ENCODE peak calls at places on chromosomes 4 and X, in five cellular contexts. One of them, this sample, is unnamed.
A peak's percentile ranks its signal among the peaks of the same experiment; 100 is the strongest.

GRCh38 chrX:22395372-22395771 is 122.7 kb downstream of the CBLL2 start:
- DNase-seq in mesenchymal stem cell: peak; percentile 56
- DNase-seq in H1: no peak
- DNase-seq in trophoblast cell: no peak
- DNase-seq in neuronal stem cell: no peak
- DNase-seq in this sample: no peak

GRCh38 chrX:46447384-46447783 is 97.8 kb downstream of the ZNF674 start:
- DNase-seq in mesenchymal stem cell: peak; percentile 32
- DNase-seq in H1: no peak
- DNase-seq in trophoblast cell: no peak
- DNase-seq in neuronal stem cell: no peak
- DNase-seq in this sample: no peak

GRCh38 chrX:133482345-133483041 is 67.2 kb upstream of the GPC4 start:
- DNase-seq in mesenchymal stem cell: peak; percentile 41
- DNase-seq in H1: no peak
- DNase-seq in trophoblast cell: no peak
- DNase-seq in neuronal stem cell: no peak
- DNase-seq in this sample: no peak

GRCh38 chr4:10082459-10083272 is 33.9 kb downstream of the WDR1 start:
- DNase-seq in mesenchymal stem cell: no peak
- DNase-seq in H1: no peak
- DNase-seq in trophoblast cell: no peak
- DNase-seq in neuronal stem cell: no peak
- DNase-seq in this sample: no peak

GRCh38 chrX:69389221-69389620 is 114.9 kb upstream of the NALF2 start:
- DNase-seq in mesenchymal stem cell: no peak
- DNase-seq in H1: no peak
- DNase-seq in trophoblast cell: no peak
- DNase-seq in neuronal stem cell: no peak
- DNase-seq in this sample: no peak

GRCh38 chrX:154509455-154509854 is 6.6 kb downstream of the FAM3A start:
- DNase-seq in mesenchymal stem cell: no peak
- DNase-seq in H1: no peak
- DNase-seq in trophoblast cell: no peak
- DNase-seq in neuronal stem cell: no peak
- DNase-seq in this sample: no peak

GRCh38 chrX:37454537-37455285 is 105.5 kb downstream of the PRRG1 start:
- DNase-seq in mesenchymal stem cell: no peak
- DNase-seq in H1: no peak
- DNase-seq in trophoblast cell: peak; percentile 6
- DNase-seq in neuronal stem cell: no peak
- DNase-seq in this sample: peak; percentile 48

GRCh38 chr4:85717366-85717765 is 242.4 kb downstream of the ARHGAP24 start:
- DNase-seq in mesenchymal stem cell: no peak
- DNase-seq in H1: no peak
- DNase-seq in trophoblast cell: no peak
- DNase-seq in neuronal stem cell: no peak
- DNase-seq in this sample: no peak

GRCh38 chr4:23484689-23485088 is 405.2 kb downstream of the PPARGC1A start:
- DNase-seq in mesenchymal stem cell: no peak
- DNase-seq in H1: no peak
- DNase-seq in trophoblast cell: no peak
- DNase-seq in neuronal stem cell: no peak
- DNase-seq in this sample: no peak

GRCh38 chr4:151014521-151015457 is at the start of gene LRBA:
- DNase-seq in mesenchymal stem cell: peak; percentile 75
- DNase-seq in H1: peak; percentile 77
- DNase-seq in trophoblast cell: peak; percentile 80
- DNase-seq in neuronal stem cell: peak; percentile 68
- DNase-seq in this sample: peak; percentile 95

GRCh38 chrX:132217203-132218073 is 1.8 kb downstream of the RAP2C start:
- DNase-seq in mesenchymal stem cell: peak; percentile 90
- DNase-seq in H1: peak; percentile 38
- DNase-seq in trophoblast cell: peak; percentile 37
- DNase-seq in neuronal stem cell: peak; percentile 49
- DNase-seq in this sample: peak; percentile 78

GRCh38 chrX:132219343-132219768 is at the start of gene RAP2C:
- DNase-seq in mesenchymal stem cell: peak; percentile 84
- DNase-seq in H1: peak; percentile 9
- DNase-seq in trophoblast cell: peak; percentile 58
- DNase-seq in neuronal stem cell: peak; percentile 31
- DNase-seq in this sample: peak; percentile 74

GRCh38 chrX:132216806-132217202 is 2.4 kb downstream of the RAP2C start:
- DNase-seq in mesenchymal stem cell: peak; percentile 62
- DNase-seq in H1: no peak
- DNase-seq in trophoblast cell: no peak
- DNase-seq in neuronal stem cell: no peak
- DNase-seq in this sample: no peak

GRCh38 chrX:132216283-132216682 is 3.0 kb downstream of the RAP2C start:
- DNase-seq in mesenchymal stem cell: peak; percentile 48
- DNase-seq in H1: no peak
- DNase-seq in trophoblast cell: no peak
- DNase-seq in neuronal stem cell: no peak
- DNase-seq in this sample: no peak

GRCh38 chrX:132218100-132218807 is 993 bp downstream of the RAP2C start:
- DNase-seq in mesenchymal stem cell: peak; percentile 90
- DNase-seq in H1: peak; percentile 49
- DNase-seq in trophoblast cell: peak; percentile 57
- DNase-seq in neuronal stem cell: peak; percentile 64
- DNase-seq in this sample: peak; percentile 81
- H2BK120ac ChIP-seq in mesenchymal stem cell: peak overlapping the region; percentile 99
- H2BK120ac ChIP-seq in H1: no peak overlapping the region
- H2BK120ac ChIP-seq in trophoblast cell: peak overlapping the region; percentile 76
- H2BK120ac ChIP-seq in neuronal stem cell: no peak overlapping the region
- H2BK120ac ChIP-seq in this sample: no peak overlapping the region

DNA sequence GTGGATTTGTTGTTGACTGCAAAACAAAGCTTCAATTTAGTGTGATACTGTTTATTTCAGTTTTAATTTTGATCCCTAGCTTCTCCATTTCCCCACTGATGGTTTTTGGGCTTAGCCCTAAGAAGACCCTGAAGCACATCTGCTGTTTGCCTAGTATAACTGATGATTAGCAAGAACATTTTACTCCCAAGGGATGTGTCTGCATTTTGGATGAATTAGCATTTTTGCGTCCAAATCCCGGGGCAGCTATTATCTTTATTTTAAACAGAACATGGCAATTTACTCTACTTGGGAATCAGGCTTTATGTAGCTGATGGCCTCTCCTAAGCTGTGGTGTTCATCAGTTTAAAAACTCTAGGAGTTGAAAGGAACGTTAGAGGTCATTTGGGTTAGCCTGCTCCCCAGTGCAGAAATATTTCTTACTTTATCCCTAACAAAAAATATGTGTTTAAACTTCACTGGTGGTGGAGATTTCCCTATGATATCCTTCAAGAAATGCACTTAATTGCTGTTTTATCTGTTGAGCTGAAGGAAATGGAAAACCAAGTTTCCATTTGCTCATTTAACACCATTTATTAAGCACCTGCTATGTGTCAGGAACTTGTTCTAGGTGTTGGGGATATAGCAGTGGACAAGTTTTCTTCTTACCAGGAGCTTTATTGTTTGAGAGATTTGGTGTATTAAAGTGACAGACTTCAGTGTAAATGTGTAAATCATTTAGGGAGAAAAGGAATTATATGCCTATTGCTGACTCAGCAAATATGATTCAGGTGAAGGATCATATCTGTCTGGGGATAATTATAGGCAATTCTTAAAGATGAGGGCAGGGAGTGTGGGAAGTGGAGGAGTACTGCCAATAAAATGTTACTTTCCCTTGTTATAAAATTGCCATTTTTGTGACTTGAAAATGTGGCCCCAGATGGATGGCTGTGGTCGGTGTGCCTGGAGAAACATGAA is 3.4 kb downstream of the SEPTIN11 start:
- DNase-seq in mesenchymal stem cell: no peak
- DNase-seq in H1: no peak
- DNase-seq in trophoblast cell: no peak
- DNase-seq in neuronal stem cell: no peak
- DNase-seq in this sample: no peak
- H3K18ac ChIP-seq in mesenchymal stem cell: peak overlapping the region; percentile 37
- H3K18ac ChIP-seq in H1: no peak overlapping the region
- H3K18ac ChIP-seq in trophoblast cell: no peak overlapping the region
- H3K18ac ChIP-seq in neuronal stem cell: no peak overlapping the region
- H3K18ac ChIP-seq in this sample: no peak overlapping the region

DNA sequence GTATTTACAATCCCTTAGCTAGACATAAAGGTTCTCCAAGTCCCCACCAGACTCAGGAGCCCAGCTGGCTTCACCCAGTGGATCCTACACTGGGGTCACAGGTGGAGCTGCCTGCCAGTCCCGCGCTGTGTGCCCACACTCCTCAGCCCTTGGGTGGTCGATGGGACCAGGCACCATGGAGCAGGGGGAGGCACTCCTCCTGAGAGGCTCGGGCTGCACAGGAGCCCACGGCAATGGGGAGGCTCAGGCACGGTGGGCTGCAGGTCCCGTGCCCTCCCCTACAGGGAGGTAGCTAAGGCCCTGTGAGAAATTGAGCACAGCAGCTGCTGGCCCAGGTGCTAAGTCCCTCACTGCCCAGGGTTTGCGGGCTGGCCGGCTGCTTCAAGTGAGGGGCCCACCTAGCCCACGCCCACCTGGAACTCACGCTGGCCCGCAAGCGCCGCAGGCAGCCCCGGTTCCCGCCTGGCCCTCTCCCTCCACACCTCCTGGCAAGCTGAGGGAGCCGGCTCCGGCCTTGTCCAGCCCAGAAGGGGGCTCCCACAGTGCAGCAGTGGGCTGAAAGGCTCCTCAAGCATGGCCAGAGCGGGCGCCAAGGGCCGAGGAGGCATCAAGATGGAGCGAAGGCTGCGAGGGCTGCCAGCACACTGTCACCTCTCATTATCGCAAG is 113.9 kb downstream of the PRDM5 start:
- DNase-seq in mesenchymal stem cell: no peak
- DNase-seq in H1: no peak
- DNase-seq in trophoblast cell: no peak
- DNase-seq in neuronal stem cell: no peak
- DNase-seq in this sample: no peak
- H2BK12ac ChIP-seq in mesenchymal stem cell: no peak overlapping the region
- H2BK12ac ChIP-seq in H1: no peak overlapping the region
- H2BK12ac ChIP-seq in trophoblast cell: peak overlapping the region; percentile 11
- H2BK12ac ChIP-seq in neuronal stem cell: no peak overlapping the region
- H2BK12ac ChIP-seq in this sample: no peak overlapping the region

GRCh38 chr4:108702960-108703359 is 52.6 kb downstream of the OSTC start:
- DNase-seq in mesenchymal stem cell: peak; percentile 63
- DNase-seq in H1: no peak
- DNase-seq in trophoblast cell: no peak
- DNase-seq in neuronal stem cell: no peak
- DNase-seq in this sample: no peak
- H2BK120ac ChIP-seq in mesenchymal stem cell: peak overlapping the region; percentile 13
- H2BK120ac ChIP-seq in H1: no peak overlapping the region
- H2BK120ac ChIP-seq in trophoblast cell: no peak overlapping the region
- H2BK120ac ChIP-seq in neuronal stem cell: no peak overlapping the region
- H2BK120ac ChIP-seq in this sample: no peak overlapping the region

GRCh38 chr4:113971706-113972360 is 7.6 kb downstream of the ARSJ start:
- DNase-seq in mesenchymal stem cell: peak; percentile 78
- DNase-seq in H1: no peak
- DNase-seq in trophoblast cell: no peak
- DNase-seq in neuronal stem cell: no peak
- DNase-seq in this sample: no peak
- H3K18ac ChIP-seq in mesenchymal stem cell: no peak overlapping the region
- H3K18ac ChIP-seq in H1: no peak overlapping the region
- H3K18ac ChIP-seq in trophoblast cell: no peak overlapping the region
- H3K18ac ChIP-seq in neuronal stem cell: no peak overlapping the region
- H3K18ac ChIP-seq in this sample: no peak overlapping the region

This sample was measured in H9.